ENCODE peak calls at places on chromosomes 5 and 9, in eight cellular contexts. One of them, this sample, is unnamed.
A peak's percentile ranks its signal among the peaks of the same experiment; 100 is the strongest.

GRCh38 chr5:57174128-57174849 is 430 bp downstream of the GPBP1 start:
- DNase-seq in stimulated activated CD4-positive, alpha-beta T cell treated with anti-CD3 and anti-CD28 coated beads, Interleukin-2, amount 100 ng/mL, for 24 hours: no peak
- DNase-seq in mucosa of gallbladder: peak; percentile 21
- DNase-seq in Right ventricle myocardium inferior: peak; percentile 75
- DNase-seq in Caco-2: peak; percentile 54
- DNase-seq in left lung: peak; percentile 54
- DNase-seq in GOT3: no peak
- DNase-seq in NCI-H774: no peak
- DNase-seq in this sample: no peak

GRCh38 chr5:158958048-158958994 is 141.4 kb downstream of the EBF1 start:
- DNase-seq in Caco-2: no peak
- DNase-seq in GOT3: no peak
- DNase-seq in left lung: no peak
- DNase-seq in stimulated activated CD4-positive, alpha-beta T cell treated with anti-CD3 and anti-CD28 coated beads, Interleukin-2, amount 100 ng/mL, for 24 hours: no peak
- DNase-seq in NCI-H774: no peak
- DNase-seq in Right ventricle myocardium inferior: no peak
- DNase-seq in mucosa of gallbladder: no peak
- DNase-seq in this sample: no peak

GRCh38 chr9:136562746-136563506 is 17.1 kb upstream of the NOTCH1 start:
- DNase-seq in GOT3: no peak
- DNase-seq in stimulated activated CD4-positive, alpha-beta T cell treated with anti-CD3 and anti-CD28 coated beads, Interleukin-2, amount 100 ng/mL, for 24 hours: no peak
- DNase-seq in Right ventricle myocardium inferior: no peak
- DNase-seq in left lung: no peak
- DNase-seq in Caco-2: no peak
- DNase-seq in mucosa of gallbladder: no peak
- DNase-seq in NCI-H774: no peak
- DNase-seq in this sample: no peak

GRCh38 chr9:121369595-121370265 is at the start of gene STOM:
- DNase-seq in left lung: peak; percentile 85
- DNase-seq in Caco-2: no peak
- DNase-seq in mucosa of gallbladder: peak; percentile 88
- DNase-seq in Right ventricle myocardium inferior: peak; percentile 91
- DNase-seq in GOT3: no peak
- DNase-seq in NCI-H774: peak; percentile 24
- DNase-seq in stimulated activated CD4-positive, alpha-beta T cell treated with anti-CD3 and anti-CD28 coated beads, Interleukin-2, amount 100 ng/mL, for 24 hours: peak; percentile 63
- DNase-seq in this sample: peak; percentile 70

GRCh38 chr9:133777871-133778270 is 39.7 kb upstream of the SARDH start:
- DNase-seq in Right ventricle myocardium inferior: peak; percentile 54
- DNase-seq in NCI-H774: no peak
- DNase-seq in stimulated activated CD4-positive, alpha-beta T cell treated with anti-CD3 and anti-CD28 coated beads, Interleukin-2, amount 100 ng/mL, for 24 hours: no peak
- DNase-seq in GOT3: no peak
- DNase-seq in mucosa of gallbladder: no peak
- DNase-seq in Caco-2: no peak
- DNase-seq in left lung: peak; percentile 23
- DNase-seq in this sample: no peak

GRCh38 chr5:68465133-68465532 is 249.6 kb downstream of the PIK3R1 start:
- DNase-seq in GOT3: no peak
- DNase-seq in Caco-2: no peak
- DNase-seq in stimulated activated CD4-positive, alpha-beta T cell treated with anti-CD3 and anti-CD28 coated beads, Interleukin-2, amount 100 ng/mL, for 24 hours: peak; percentile 29
- DNase-seq in NCI-H774: no peak
- DNase-seq in Right ventricle myocardium inferior: no peak
- DNase-seq in mucosa of gallbladder: no peak
- DNase-seq in left lung: no peak
- DNase-seq in this sample: no peak

GRCh38 chr5:1332461-1333001 is 12.4 kb downstream of the CLPTM1L start:
- DNase-seq in Right ventricle myocardium inferior: no peak
- DNase-seq in stimulated activated CD4-positive, alpha-beta T cell treated with anti-CD3 and anti-CD28 coated beads, Interleukin-2, amount 100 ng/mL, for 24 hours: no peak
- DNase-seq in Caco-2: no peak
- DNase-seq in left lung: no peak
- DNase-seq in mucosa of gallbladder: no peak
- DNase-seq in GOT3: no peak
- DNase-seq in NCI-H774: no peak
- DNase-seq in this sample: no peak

GRCh38 chr5:159913048-159913447 is 3.2 kb upstream of the ADRA1B start:
- DNase-seq in GOT3: no peak
- DNase-seq in NCI-H774: no peak
- DNase-seq in stimulated activated CD4-positive, alpha-beta T cell treated with anti-CD3 and anti-CD28 coated beads, Interleukin-2, amount 100 ng/mL, for 24 hours: no peak
- DNase-seq in Right ventricle myocardium inferior: no peak
- DNase-seq in Caco-2: no peak
- DNase-seq in left lung: no peak
- DNase-seq in mucosa of gallbladder: no peak
- DNase-seq in this sample: no peak

GRCh38 chr5:80905405-80905804 is 54.8 kb upstream of the RASGRF2 start:
- DNase-seq in mucosa of gallbladder: no peak
- DNase-seq in NCI-H774: no peak
- DNase-seq in Right ventricle myocardium inferior: no peak
- DNase-seq in Caco-2: no peak
- DNase-seq in GOT3: no peak
- DNase-seq in left lung: no peak
- DNase-seq in stimulated activated CD4-positive, alpha-beta T cell treated with anti-CD3 and anti-CD28 coated beads, Interleukin-2, amount 100 ng/mL, for 24 hours: no peak
- DNase-seq in this sample: no peak

GRCh38 chr5:38413696-38414095 is 142.8 kb downstream of the LIFR start:
- DNase-seq in left lung: no peak
- DNase-seq in Caco-2: no peak
- DNase-seq in stimulated activated CD4-positive, alpha-beta T cell treated with anti-CD3 and anti-CD28 coated beads, Interleukin-2, amount 100 ng/mL, for 24 hours: no peak
- DNase-seq in Right ventricle myocardium inferior: no peak
- DNase-seq in NCI-H774: no peak
- DNase-seq in mucosa of gallbladder: no peak
- DNase-seq in GOT3: no peak
- DNase-seq in this sample: no peak

GRCh38 chr5:109426075-109426474 is 16.3 kb upstream of the PJA2 start:
- DNase-seq in Right ventricle myocardium inferior: no peak
- DNase-seq in GOT3: no peak
- DNase-seq in NCI-H774: no peak
- DNase-seq in stimulated activated CD4-positive, alpha-beta T cell treated with anti-CD3 and anti-CD28 coated beads, Interleukin-2, amount 100 ng/mL, for 24 hours: no peak
- DNase-seq in mucosa of gallbladder: no peak
- DNase-seq in Caco-2: no peak
- DNase-seq in left lung: no peak
- DNase-seq in this sample: no peak

GRCh38 chr9:82489579-82489915 is 501.0 kb downstream of the SPATA31D1 start:
- DNase-seq in GOT3: no peak
- DNase-seq in Caco-2: no peak
- DNase-seq in Right ventricle myocardium inferior: no peak
- DNase-seq in mucosa of gallbladder: no peak
- DNase-seq in NCI-H774: no peak
- DNase-seq in stimulated activated CD4-positive, alpha-beta T cell treated with anti-CD3 and anti-CD28 coated beads, Interleukin-2, amount 100 ng/mL, for 24 hours: no peak
- DNase-seq in left lung: no peak
- DNase-seq in this sample: no peak

GRCh38 chr5:127870914-127871313 is 167.7 kb downstream of the CCDC192 start:
- DNase-seq in Caco-2: no peak
- DNase-seq in stimulated activated CD4-positive, alpha-beta T cell treated with anti-CD3 and anti-CD28 coated beads, Interleukin-2, amount 100 ng/mL, for 24 hours: no peak
- DNase-seq in GOT3: no peak
- DNase-seq in mucosa of gallbladder: peak; percentile 30
- DNase-seq in Right ventricle myocardium inferior: peak; percentile 87
- DNase-seq in left lung: peak; percentile 72
- DNase-seq in NCI-H774: no peak
- DNase-seq in this sample: no peak

GRCh38 chr9:127876764-127877562 is 512 bp downstream of the AK1 start:
- DNase-seq in Right ventricle myocardium inferior: no peak
- DNase-seq in GOT3: no peak
- DNase-seq in stimulated activated CD4-positive, alpha-beta T cell treated with anti-CD3 and anti-CD28 coated beads, Interleukin-2, amount 100 ng/mL, for 24 hours: no peak
- DNase-seq in left lung: no peak
- DNase-seq in mucosa of gallbladder: no peak
- DNase-seq in Caco-2: no peak
- DNase-seq in NCI-H774: no peak
- DNase-seq in this sample: no peak

GRCh38 chr5:89313804-89314588 is 431.0 kb upstream of the MEF2C start:
- DNase-seq in stimulated activated CD4-positive, alpha-beta T cell treated with anti-CD3 and anti-CD28 coated beads, Interleukin-2, amount 100 ng/mL, for 24 hours: no peak
- DNase-seq in mucosa of gallbladder: no peak
- DNase-seq in left lung: no peak
- DNase-seq in Caco-2: no peak
- DNase-seq in Right ventricle myocardium inferior: no peak
- DNase-seq in GOT3: no peak
- DNase-seq in NCI-H774: no peak
- DNase-seq in this sample: peak; percentile 97

GRCh38 chr9:134350416-134350994 is 24.2 kb downstream of the RXRA start:
- DNase-seq in mucosa of gallbladder: no peak
- DNase-seq in left lung: no peak
- DNase-seq in stimulated activated CD4-positive, alpha-beta T cell treated with anti-CD3 and anti-CD28 coated beads, Interleukin-2, amount 100 ng/mL, for 24 hours: no peak
- DNase-seq in GOT3: no peak
- DNase-seq in NCI-H774: no peak
- DNase-seq in Right ventricle myocardium inferior: no peak
- DNase-seq in Caco-2: no peak
- DNase-seq in this sample: no peak

GRCh38 chr5:167934561-167934971 is 356.9 kb upstream of the WWC1 start:
- DNase-seq in NCI-H774: no peak
- DNase-seq in mucosa of gallbladder: peak; percentile 43
- DNase-seq in Caco-2: no peak
- DNase-seq in Right ventricle myocardium inferior: peak; percentile 79
- DNase-seq in stimulated activated CD4-positive, alpha-beta T cell treated with anti-CD3 and anti-CD28 coated beads, Interleukin-2, amount 100 ng/mL, for 24 hours: no peak
- DNase-seq in GOT3: peak; percentile 63
- DNase-seq in left lung: no peak
- DNase-seq in this sample: no peak

GRCh38 chr9:105901514-105902109 is 207.3 kb downstream of the TMEM38B start:
- DNase-seq in Caco-2: peak; percentile 66
- DNase-seq in stimulated activated CD4-positive, alpha-beta T cell treated with anti-CD3 and anti-CD28 coated beads, Interleukin-2, amount 100 ng/mL, for 24 hours: no peak
- DNase-seq in left lung: peak; percentile 35
- DNase-seq in Right ventricle myocardium inferior: no peak
- DNase-seq in NCI-H774: peak; percentile 28
- DNase-seq in mucosa of gallbladder: no peak
- DNase-seq in GOT3: no peak
- DNase-seq in this sample: no peak

GRCh38 chr9:115132648-115133047 is 14.7 kb upstream of the TNC start:
- DNase-seq in NCI-H774: no peak
- DNase-seq in mucosa of gallbladder: no peak
- DNase-seq in Caco-2: no peak
- DNase-seq in stimulated activated CD4-positive, alpha-beta T cell treated with anti-CD3 and anti-CD28 coated beads, Interleukin-2, amount 100 ng/mL, for 24 hours: no peak
- DNase-seq in left lung: no peak
- DNase-seq in GOT3: no peak
- DNase-seq in Right ventricle myocardium inferior: no peak
- DNase-seq in this sample: no peak

GRCh38 chr9:99253772-99254431 is 31.8 kb downstream of the SEC61B start:
- DNase-seq in Right ventricle myocardium inferior: no peak
- DNase-seq in GOT3: no peak
- DNase-seq in left lung: no peak
- DNase-seq in NCI-H774: no peak
- DNase-seq in mucosa of gallbladder: no peak
- DNase-seq in Caco-2: no peak
- DNase-seq in stimulated activated CD4-positive, alpha-beta T cell treated with anti-CD3 and anti-CD28 coated beads, Interleukin-2, amount 100 ng/mL, for 24 hours: peak; percentile 84
- DNase-seq in this sample: no peak

GRCh38 chr5:113005454-113005853 is 28.9 kb downstream of the DCP2 start:
- DNase-seq in GOT3: no peak
- DNase-seq in stimulated activated CD4-positive, alpha-beta T cell treated with anti-CD3 and anti-CD28 coated beads, Interleukin-2, amount 100 ng/mL, for 24 hours: no peak
- DNase-seq in Caco-2: no peak
- DNase-seq in Right ventricle myocardium inferior: no peak
- DNase-seq in mucosa of gallbladder: no peak
- DNase-seq in NCI-H774: no peak
- DNase-seq in left lung: no peak
- DNase-seq in this sample: no peak

GRCh38 chr5:180135128-180135955 is 63.8 kb upstream of the RNF130 start:
- DNase-seq in mucosa of gallbladder: no peak
- DNase-seq in stimulated activated CD4-positive, alpha-beta T cell treated with anti-CD3 and anti-CD28 coated beads, Interleukin-2, amount 100 ng/mL, for 24 hours: no peak
- DNase-seq in Right ventricle myocardium inferior: no peak
- DNase-seq in left lung: peak; percentile 55
- DNase-seq in NCI-H774: no peak
- DNase-seq in GOT3: peak; percentile 48
- DNase-seq in Caco-2: no peak
- DNase-seq in this sample: peak; percentile 25

GRCh38 chr5:956941-957729 is 51.5 kb upstream of the NKD2 start:
- DNase-seq in Right ventricle myocardium inferior: no peak
- DNase-seq in stimulated activated CD4-positive, alpha-beta T cell treated with anti-CD3 and anti-CD28 coated beads, Interleukin-2, amount 100 ng/mL, for 24 hours: no peak
- DNase-seq in mucosa of gallbladder: peak; percentile 44
- DNase-seq in Caco-2: peak; percentile 57
- DNase-seq in GOT3: peak; percentile 75
- DNase-seq in left lung: no peak
- DNase-seq in NCI-H774: no peak
- DNase-seq in this sample: peak; percentile 81

GRCh38 chr5:180333661-180334060 is 19.5 kb downstream of the GFPT2 start:
- DNase-seq in left lung: no peak
- DNase-seq in NCI-H774: no peak
- DNase-seq in GOT3: no peak
- DNase-seq in stimulated activated CD4-positive, alpha-beta T cell treated with anti-CD3 and anti-CD28 coated beads, Interleukin-2, amount 100 ng/mL, for 24 hours: no peak
- DNase-seq in Caco-2: no peak
- DNase-seq in mucosa of gallbladder: no peak
- DNase-seq in Right ventricle myocardium inferior: no peak
- DNase-seq in this sample: no peak

GRCh38 chr9:5574998-5575397 is 53.9 kb upstream of the RIC1 start:
- DNase-seq in GOT3: no peak
- DNase-seq in NCI-H774: no peak
- DNase-seq in Caco-2: no peak
- DNase-seq in left lung: no peak
- DNase-seq in stimulated activated CD4-positive, alpha-beta T cell treated with anti-CD3 and anti-CD28 coated beads, Interleukin-2, amount 100 ng/mL, for 24 hours: no peak
- DNase-seq in mucosa of gallbladder: no peak
- DNase-seq in Right ventricle myocardium inferior: no peak
- DNase-seq in this sample: no peak

GRCh38 chr5:58348996-58349728 is 110.7 kb downstream of the PLK2 start:
- DNase-seq in Right ventricle myocardium inferior: no peak
- DNase-seq in stimulated activated CD4-positive, alpha-beta T cell treated with anti-CD3 and anti-CD28 coated beads, Interleukin-2, amount 100 ng/mL, for 24 hours: no peak
- DNase-seq in Caco-2: no peak
- DNase-seq in GOT3: no peak
- DNase-seq in NCI-H774: no peak
- DNase-seq in mucosa of gallbladder: no peak
- DNase-seq in left lung: no peak
- DNase-seq in this sample: no peak

GRCh38 chr5:152542741-152543140 is 137.7 kb upstream of the NMUR2 start:
- DNase-seq in left lung: no peak
- DNase-seq in Caco-2: peak; percentile 48
- DNase-seq in stimulated activated CD4-positive, alpha-beta T cell treated with anti-CD3 and anti-CD28 coated beads, Interleukin-2, amount 100 ng/mL, for 24 hours: no peak
- DNase-seq in mucosa of gallbladder: peak; percentile 14
- DNase-seq in GOT3: no peak
- DNase-seq in Right ventricle myocardium inferior: no peak
- DNase-seq in NCI-H774: no peak
- DNase-seq in this sample: no peak

GRCh38 chr5:65440456-65440855 is 41.3 kb downstream of the ADAMTS6 start:
- DNase-seq in GOT3: no peak
- DNase-seq in NCI-H774: no peak
- DNase-seq in left lung: no peak
- DNase-seq in Right ventricle myocardium inferior: no peak
- DNase-seq in mucosa of gallbladder: no peak
- DNase-seq in stimulated activated CD4-positive, alpha-beta T cell treated with anti-CD3 and anti-CD28 coated beads, Interleukin-2, amount 100 ng/mL, for 24 hours: no peak
- DNase-seq in Caco-2: no peak
- DNase-seq in this sample: no peak

GRCh38 chr5:42691413-42691861 is 65.2 kb upstream of the CCDC152 start:
- DNase-seq in Caco-2: no peak
- DNase-seq in Right ventricle myocardium inferior: no peak
- DNase-seq in stimulated activated CD4-positive, alpha-beta T cell treated with anti-CD3 and anti-CD28 coated beads, Interleukin-2, amount 100 ng/mL, for 24 hours: no peak
- DNase-seq in left lung: no peak
- DNase-seq in mucosa of gallbladder: no peak
- DNase-seq in GOT3: no peak
- DNase-seq in NCI-H774: no peak
- DNase-seq in this sample: no peak

GRCh38 chr9:75422939-75423522 is 334.7 kb downstream of the OSTF1 start:
- DNase-seq in Right ventricle myocardium inferior: no peak
- DNase-seq in left lung: no peak
- DNase-seq in mucosa of gallbladder: no peak
- DNase-seq in NCI-H774: no peak
- DNase-seq in Caco-2: no peak
- DNase-seq in stimulated activated CD4-positive, alpha-beta T cell treated with anti-CD3 and anti-CD28 coated beads, Interleukin-2, amount 100 ng/mL, for 24 hours: no peak
- DNase-seq in GOT3: no peak
- DNase-seq in this sample: no peak

GRCh38 chr5:12330993-12331588 is 426.8 kb upstream of the CTNND2 start:
- DNase-seq in stimulated activated CD4-positive, alpha-beta T cell treated with anti-CD3 and anti-CD28 coated beads, Interleukin-2, amount 100 ng/mL, for 24 hours: no peak
- DNase-seq in Caco-2: no peak
- DNase-seq in left lung: no peak
- DNase-seq in mucosa of gallbladder: no peak
- DNase-seq in GOT3: no peak
- DNase-seq in Right ventricle myocardium inferior: no peak
- DNase-seq in NCI-H774: no peak
- DNase-seq in this sample: no peak

GRCh38 chr5:149489605-149490037 is 61.6 kb downstream of the CSNK1A1 start:
- DNase-seq in Caco-2: no peak
- DNase-seq in GOT3: no peak
- DNase-seq in mucosa of gallbladder: no peak
- DNase-seq in Right ventricle myocardium inferior: no peak
- DNase-seq in stimulated activated CD4-positive, alpha-beta T cell treated with anti-CD3 and anti-CD28 coated beads, Interleukin-2, amount 100 ng/mL, for 24 hours: no peak
- DNase-seq in left lung: no peak
- DNase-seq in NCI-H774: no peak
- DNase-seq in this sample: no peak

GRCh38 chr9:128271112-128271511 is 4.7 kb downstream of the GOLGA2 start:
- DNase-seq in left lung: no peak
- DNase-seq in Right ventricle myocardium inferior: no peak
- DNase-seq in GOT3: no peak
- DNase-seq in Caco-2: no peak
- DNase-seq in stimulated activated CD4-positive, alpha-beta T cell treated with anti-CD3 and anti-CD28 coated beads, Interleukin-2, amount 100 ng/mL, for 24 hours: no peak
- DNase-seq in mucosa of gallbladder: no peak
- DNase-seq in NCI-H774: no peak
- DNase-seq in this sample: no peak

GRCh38 chr9:138045541-138046490 is 168.2 kb downstream of the CACNA1B start:
- DNase-seq in GOT3: no peak
- DNase-seq in Right ventricle myocardium inferior: no peak
- DNase-seq in Caco-2: no peak
- DNase-seq in left lung: no peak
- DNase-seq in NCI-H774: no peak
- DNase-seq in stimulated activated CD4-positive, alpha-beta T cell treated with anti-CD3 and anti-CD28 coated beads, Interleukin-2, amount 100 ng/mL, for 24 hours: no peak
- DNase-seq in mucosa of gallbladder: no peak
- DNase-seq in this sample: no peak

This sample was measured in HFF-Myc.